ENCODE peak calls at places on chromosomes 6 and 20, in nine cellular contexts. W is IMR-90; P is GM10248; S is cardiac muscle cell; J is left ventricle myocardium inferior; T is CD4-positive, alpha-beta T cell; D is foreskin keratinocyte; B is fibroblast of mammary gland; V is PC-3. M is an unnamed sample.

GRCh38 chr6:89243331-89243629 is 26.1 kb upstream of the GABRR1 start:
- DNase-seq in V (no peak), P (no peak), W (no peak), J (no peak), S (no peak), T (no peak), D (no peak), B (peak), M (no peak)

GRCh38 chr20:598133-598881 is 11.8 kb downstream of the TCF15 start:
- DNase-seq in J (peak), B (no peak), W (no peak), S (no peak), V (no peak), T (no peak), P (no peak), D (no peak), M (no peak)

GRCh38 chr6:25590986-25591385 is 61.0 kb upstream of the SCGN start:
- DNase-seq in B (no peak), S (no peak), T (no peak), W (no peak), P (no peak), V (no peak), J (no peak), D (no peak), M (no peak)

GRCh38 chr6:100892693-100893092 is 11.6 kb upstream of the ASCC3 start:
- DNase-seq in P (no peak), T (no peak), V (no peak), J (no peak), S (no peak), W (no peak), B (no peak), D (no peak), M (no peak)

GRCh38 chr20:10671221-10671849 is 2.5 kb downstream of the JAG1 start:
- DNase-seq in S (peak), P (peak), W (peak), D (peak), V (peak), B (peak), T (no peak), J (peak), M (peak)

GRCh38 chr6:76250666-76251065 is 178.2 kb upstream of the IMPG1 start:
- DNase-seq in W (no peak), J (no peak), T (no peak), V (no peak), B (no peak), D (no peak), S (peak), P (no peak), M (no peak)

GRCh38 chr6:131250121-131250520 is 114.9 kb downstream of the AKAP7 start:
- DNase-seq in J (peak), S (peak), W (peak), D (peak), T (no peak), P (no peak), B (peak), V (peak), M (no peak)

GRCh38 chr6:15621203-15622044 is 41.4 kb downstream of the DTNBP1 start:
- DNase-seq in D (peak), B (peak), J (peak), S (peak), W (peak), V (no peak), T (no peak), P (peak), M (no peak)

GRCh38 chr6:73728548-73729205 is 32.7 kb downstream of the CD109 start:
- DNase-seq in D (no peak), B (no peak), P (peak), T (no peak), J (no peak), S (no peak), V (no peak), W (no peak), M (no peak)

GRCh38 chr6:38194282-38194572 is 374.7 kb downstream of the ZFAND3 start:
- DNase-seq in P (no peak), T (no peak), J (no peak), S (no peak), V (no peak), D (no peak), W (no peak), B (no peak), M (no peak)

GRCh38 chr20:58586565-58587093 is 64.5 kb upstream of the STX16 start:
- DNase-seq in T (no peak), J (no peak), W (no peak), S (no peak), V (no peak), D (no peak), P (no peak), B (no peak), M (no peak)

GRCh38 chr6:136990754-136991153 is 54.0 kb downstream of the IL20RA start:
- DNase-seq in W (no peak), S (no peak), P (no peak), T (no peak), B (no peak), J (no peak), V (no peak), D (peak), M (no peak)

GRCh38 chr6:90072961-90073464 is 178.7 kb downstream of the GJA10 start:
- DNase-seq in J (no peak), V (no peak), W (no peak), B (no peak), D (no peak), T (no peak), P (no peak), S (no peak), M (no peak)

GRCh38 chr6:98539669-98540207 is 294.6 kb upstream of the POU3F2 start:
- DNase-seq in V (peak), S (no peak), P (no peak), D (no peak), T (no peak), B (no peak), J (no peak), W (no peak), M (no peak)

GRCh38 chr6:165439928-165440554 is 130.6 kb upstream of the C6orf118 start:
- DNase-seq in S (peak), V (peak), T (no peak), W (peak), D (peak), J (no peak), B (peak), P (peak), M (peak)

GRCh38 chr20:20557406-20557805 is 155.0 kb downstream of the RALGAPA2 start:
- DNase-seq in D (no peak), V (no peak), B (no peak), T (no peak), W (no peak), P (no peak), S (no peak), J (no peak), M (no peak)

GRCh38 chr20:22402990-22403859 is 181.1 kb downstream of the FOXA2 start:
- DNase-seq in J (no peak), V (peak), T (no peak), D (peak), P (no peak), W (no peak), S (peak), B (no peak), M (no peak)

GRCh38 chr6:112036088-112036637 is 17.7 kb upstream of the CCN6 start:
- DNase-seq in V (no peak), D (no peak), T (no peak), P (no peak), J (no peak), W (no peak), B (peak), S (no peak), M (no peak)

GRCh38 chr6:100210138-100210872 is 216.3 kb upstream of the MCHR2 start:
- DNase-seq in D (no peak), J (no peak), P (no peak), S (no peak), T (no peak), W (no peak), B (no peak), V (no peak), M (no peak)

GRCh38 chr6:85751374-85752055 is 108.8 kb upstream of the SYNCRIP start:
- DNase-seq in S (no peak), D (no peak), V (peak), P (no peak), J (no peak), W (no peak), B (no peak), T (no peak), M (no peak)

GRCh38 chr20:61331542-61331941 is 79.5 kb downstream of the CDH4 start:
- DNase-seq in S (peak), B (no peak), V (no peak), P (no peak), J (no peak), D (no peak), T (no peak), W (no peak), M (no peak)

GRCh38 chr6:107161521-107161920 is 46.2 kb upstream of the BEND3 start:
- DNase-seq in D (no peak), V (no peak), W (no peak), P (no peak), B (no peak), J (no peak), S (no peak), T (no peak), M (no peak)

GRCh38 chr20:53918949-53919361 is 151.4 kb downstream of the BCAS1 start:
- DNase-seq in S (no peak), P (no peak), T (no peak), W (no peak), D (no peak), V (no peak), B (no peak), J (no peak), M (no peak)

GRCh38 chr20:1474817-1475603 is 8.4 kb upstream of the NSFL1C start:
- DNase-seq in W (no peak), V (peak), J (no peak), S (no peak), B (no peak), T (no peak), D (peak), P (no peak), M (no peak)

GRCh38 chr20:61746781-61747180 is 318.9 kb downstream of the TAF4 start:
- DNase-seq in P (no peak), T (no peak), D (no peak), V (no peak), J (no peak), S (no peak), W (no peak), B (no peak), M (no peak)

GRCh38 chr20:50904067-50904570 is 27.1 kb downstream of the ADNP start:
- DNase-seq in V (no peak), P (no peak), B (no peak), S (no peak), T (no peak), J (no peak), W (no peak), D (no peak), M (no peak)

GRCh38 chr6:119241124-119241491 is 108.5 kb downstream of the MAN1A1 start:
- DNase-seq in P (peak), T (no peak), S (peak), D (no peak), J (no peak), W (peak), B (peak), V (no peak), M (no peak)

GRCh38 chr6:43376551-43376981 is 7.1 kb upstream of the ZNF318 start:
- DNase-seq in T (no peak), W (peak), S (no peak), V (no peak), J (no peak), D (peak), B (no peak), P (no peak), M (peak)

GRCh38 chr6:81145506-81145905 is 607.0 kb downstream of the TENT5A start:
- DNase-seq in P (no peak), B (peak), W (no peak), V (no peak), D (no peak), T (no peak), S (no peak), J (no peak), M (no peak)

GRCh38 chr20:3590164-3590563 is 73.0 kb downstream of the GFRA4 start:
- DNase-seq in T (no peak), W (no peak), P (no peak), J (no peak), V (no peak), B (no peak), D (no peak), S (no peak), M (no peak)

GRCh38 chr6:136077834-136078576 is 172.1 kb downstream of the MTFR2 start:
- DNase-seq in T (no peak), S (peak), V (peak), B (peak), J (no peak), P (no peak), W (peak), D (peak), M (peak)

DNA sequence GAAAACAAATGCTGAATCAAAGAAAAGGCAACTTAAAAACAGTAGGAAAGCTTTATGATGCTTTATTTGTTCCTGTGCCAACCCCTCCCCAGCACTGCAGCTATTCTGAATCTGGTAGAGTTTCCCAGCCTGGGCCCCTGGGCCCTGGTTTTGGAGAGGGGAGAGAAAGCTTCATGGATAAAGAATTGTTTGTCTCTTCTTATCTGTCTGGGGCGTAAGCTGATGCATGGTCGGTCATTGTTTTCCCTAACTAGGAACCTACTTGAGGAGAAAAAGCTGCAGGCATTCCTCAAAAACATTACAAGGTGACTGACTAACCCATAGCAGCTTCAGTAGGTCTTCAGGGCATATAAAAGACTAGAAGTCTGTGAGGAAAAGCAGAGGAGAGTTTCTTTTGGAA is 758.1 kb upstream of the EPHA7 start:
- DNase-seq in S (no peak), D (no peak), P (no peak), V (no peak), T (no peak), W (no peak), B (no peak), J (no peak), M (no peak)
- TF ChIP-seq CTCF in S (no peak), D (no peak), P (no peak), V (no peak), T (no peak), W (no peak), B (no peak), J (no peak), M (no peak)

DNA sequence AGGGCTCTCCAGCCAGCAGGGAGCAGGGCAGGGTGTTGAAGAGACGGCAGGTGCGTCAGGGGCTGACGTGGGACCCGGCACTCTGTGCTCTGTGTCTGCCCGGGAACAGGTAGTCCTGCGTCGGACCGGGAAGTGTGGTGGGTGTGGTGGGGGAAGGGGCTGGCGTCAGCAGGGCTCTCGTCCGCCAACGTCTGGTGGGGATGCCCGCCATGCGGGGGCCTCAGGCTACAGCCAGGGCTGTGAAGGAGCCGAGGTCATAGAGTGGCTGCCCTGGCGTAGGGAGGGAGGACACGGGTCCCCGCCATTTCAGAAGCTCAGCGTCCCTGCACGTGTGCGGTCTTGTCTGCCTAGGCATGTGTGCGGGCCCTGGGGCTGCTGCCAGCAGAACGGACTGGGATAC is 25.3 kb downstream of the DNAJC5 start:
- DNase-seq in P (no peak), J (no peak), S (no peak), T (no peak), B (no peak), W (no peak), V (no peak), D (no peak), M (no peak)
- TF ChIP-seq CTCF in P (no peak), J (no peak), S (no peak), T (no peak), B (no peak), W (no peak), V (no peak), D (no peak), M (no peak)

GRCh38 chr6:69878795-69879194 is 12.4 kb downstream of the COL19A1 start:
- DNase-seq in P (no peak), T (no peak), S (no peak), W (no peak), J (no peak), D (no peak), B (no peak), V (no peak), M (no peak)

GRCh38 chr6:69881322-69882151 is 15.2 kb downstream of the COL19A1 start:
- DNase-seq in S (no peak), P (peak), B (no peak), T (no peak), J (no peak), W (no peak), D (no peak), V (no peak), M (no peak)

GRCh38 chr6:69884231-69884630 is 17.9 kb downstream of the COL19A1 start:
- DNase-seq in W (no peak), B (no peak), J (no peak), P (no peak), D (no peak), T (no peak), S (no peak), V (no peak), M (no peak)

GRCh38 chr6:69883551-69883950 is 17.2 kb downstream of the COL19A1 start:
- DNase-seq in D (no peak), S (no peak), P (no peak), T (no peak), W (peak), J (no peak), V (no peak), B (peak), M (no peak)

GRCh38 chr6:69880570-69880969 is 14.2 kb downstream of the COL19A1 start:
- DNase-seq in J (no peak), B (no peak), T (no peak), S (no peak), P (no peak), D (no peak), V (no peak), W (no peak), M (no peak)
- TF ChIP-seq CTCF in J (no peak), B (no peak), T (no peak), S (no peak), P (no peak), D (no peak), V (no peak), W (no peak), M (no peak)

DNA sequence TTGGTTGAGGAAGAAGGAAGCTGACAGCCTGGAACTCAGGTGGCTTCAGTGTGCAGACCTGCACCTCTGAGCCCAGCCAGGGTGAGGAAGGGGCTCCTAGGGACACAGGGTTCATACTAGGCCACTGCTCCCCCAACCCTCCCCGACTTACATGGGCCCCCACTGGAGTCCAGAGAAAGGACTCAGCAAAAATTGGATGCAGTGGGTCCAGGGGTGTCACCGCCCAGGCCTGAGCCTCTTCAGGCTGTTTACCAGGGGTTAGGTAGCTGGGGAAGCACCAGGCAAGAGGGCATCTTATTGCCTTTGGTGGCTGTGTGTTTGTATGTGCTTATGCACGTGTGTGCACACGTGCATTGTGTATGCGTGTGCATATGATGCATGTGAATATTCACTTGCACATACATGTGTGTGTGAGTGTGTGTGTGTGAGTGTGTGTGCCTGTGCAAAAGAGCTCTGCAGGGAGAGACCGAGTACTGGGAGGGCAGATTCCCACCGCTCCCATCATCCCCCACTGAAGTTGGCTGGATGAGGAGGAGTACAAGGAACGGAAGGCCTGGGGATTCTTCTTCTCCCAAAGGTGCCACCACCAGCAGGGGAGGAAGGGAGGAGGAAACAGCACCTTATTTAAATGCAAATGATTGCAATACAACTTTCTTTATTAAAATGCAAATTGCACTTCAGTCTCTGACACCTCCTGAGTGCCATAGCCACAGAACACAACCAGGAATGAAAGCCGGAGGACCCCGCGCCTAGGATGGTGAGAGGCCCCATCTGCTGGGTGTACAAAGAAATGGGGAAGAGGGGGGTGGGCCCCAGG is 153.8 kb upstream of the MLN start:
- DNase-seq in J (no peak), B (no peak), D (no peak), T (no peak), W (no peak), P (no peak), S (no peak), V (no peak), M (no peak)
- TF ChIP-seq CTCF in J (no peak), B (no peak), D (no peak), T (no peak), W (no peak), P (no peak), S (no peak), V (no peak), M (no peak)

DNA sequence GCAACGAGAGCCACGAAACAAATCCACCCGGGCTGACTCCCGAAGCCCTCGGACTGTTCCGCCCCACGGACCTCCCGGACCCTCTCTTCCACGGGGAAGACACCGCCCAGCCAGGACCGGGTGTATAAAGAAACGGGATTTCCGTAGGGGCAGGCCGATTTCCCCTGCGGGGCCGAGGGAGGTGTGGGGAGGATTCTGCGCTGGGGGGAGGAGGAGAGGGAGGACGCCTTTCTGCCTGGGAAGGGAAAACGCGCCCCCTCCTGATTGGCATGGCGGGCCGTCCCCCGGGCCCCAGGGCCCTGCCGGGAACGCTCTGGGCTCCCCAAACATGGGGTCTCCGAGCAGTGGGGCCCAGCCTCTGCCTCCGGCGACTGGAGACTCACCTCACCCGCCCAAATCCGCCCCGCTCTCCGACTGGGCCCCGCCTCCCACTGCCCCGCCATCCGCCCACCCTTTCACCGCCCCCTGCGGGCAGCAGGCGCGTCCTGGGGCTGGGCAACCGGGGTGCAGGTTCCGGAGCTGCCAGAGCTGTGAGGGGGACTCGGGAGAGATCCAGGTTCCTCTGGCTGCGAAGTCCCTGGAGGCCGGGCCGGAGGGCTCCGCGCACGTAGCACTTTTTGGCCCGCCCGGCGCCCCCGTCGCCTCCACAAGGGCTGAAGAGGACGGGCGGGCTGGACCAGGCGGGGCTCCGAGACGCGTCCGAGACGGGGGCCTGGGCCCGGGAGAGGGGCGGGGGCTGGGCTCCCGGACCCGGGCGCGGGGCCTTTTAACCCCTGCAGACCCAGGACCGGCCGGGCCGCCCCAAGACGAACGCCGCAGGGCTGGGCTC is 586 bp upstream of the PPDPF start:
- DNase-seq in S (no peak), T (peak), P (peak), D (peak), W (peak), B (no peak), J (peak), V (peak), M (peak)
- TF ChIP-seq CTCF in S (peak), T (peak), P (peak), D (peak), W (peak), B (no peak), J (peak), V (peak), M (peak)

GRCh38 chr20:41889125-41889870 is 271.1 kb upstream of the CHD6 start:
- DNase-seq in P (no peak), T (no peak), D (no peak), J (no peak), S (peak), W (no peak), B (no peak), V (peak), M (no peak)
- TF ChIP-seq CTCF in P (peak), T (no peak), D (no peak), J (peak), S (no peak), W (no peak), B (no peak), V (peak), M (no peak)